ENCODE peak calls at places on chromosomes 7 and 10, in nine cellular contexts. Q is keratinocyte; M is left ventricle myocardium inferior; E is BJ; K is activated CD4-positive, alpha-beta T cell treated with anti-CD3 and anti-CD28 coated beads, Interleukin-2, amount 10 ng/mL, durations not matched to agents 7 days and 5 days; H is activated naive CD4-positive, alpha-beta T cell treated with anti-CD3 and anti-CD28 coated beads, Interleukin-2, amount 50 U/mL, for 16 hours; Y is EL; I is NCI-H2107; U is A673. D is an unnamed sample.

GRCh38 chr7:33651998-33652397 is 253.3 kb upstream of the BMPER start:
- DNase-seq in Q (no peak), M (no peak), E (no peak), K (no peak), H (no peak), Y (no peak), I (no peak), U (no peak), D (no peak)

GRCh38 chr7:73865738-73866445 is 4.9 kb downstream of the TMEM270 start:
- DNase-seq in Q (no peak), M (no peak), E (no peak), K (no peak), H (no peak), Y (peak; percentile 66), I (peak; percentile 54), U (peak; percentile 58), D (no peak)

GRCh38 chr7:23117841-23118240 is 12.3 kb downstream of the KLHL7 start:
- DNase-seq in Q (no peak), M (no peak), E (no peak), K (no peak), H (no peak), Y (no peak), I (no peak), U (peak; percentile 79), D (no peak)

GRCh38 chr7:158282461-158283001 is 305.1 kb downstream of the PTPRN2 start:
- DNase-seq in Q (no peak), M (no peak), E (no peak), K (no peak), H (no peak), Y (no peak), I (no peak), U (no peak), D (no peak)

GRCh38 chr7:14376711-14377110 is 387.2 kb upstream of the ETV1 start:
- DNase-seq in Q (no peak), M (no peak), E (no peak), K (no peak), H (no peak), Y (no peak), I (no peak), U (no peak), D (no peak)

GRCh38 chr7:149257146-149257545 is 4.8 kb upstream of the ZNF783 start:
- DNase-seq in Q (no peak), M (no peak), E (no peak), K (no peak), H (no peak), Y (peak; percentile 45), I (no peak), U (no peak), D (no peak)

GRCh38 chr10:73772280-73773151 is 9.3 kb upstream of the CHCHD1 start:
- DNase-seq in Q (peak; percentile 33), M (peak; percentile 85), E (no peak), K (peak; percentile 79), H (peak; percentile 74), Y (peak; percentile 86), I (no peak), U (peak; percentile 89), D (peak; percentile 84)

GRCh38 chr10:73501651-73502050 is 5.8 kb upstream of the PPP3CB start:
- DNase-seq in Q (no peak), M (no peak), E (no peak), K (no peak), H (no peak), Y (peak; percentile 39), I (no peak), U (no peak), D (no peak)

GRCh38 chr7:133491319-133491718 is 238.4 kb downstream of the EXOC4 start:
- DNase-seq in Q (no peak), M (no peak), E (no peak), K (no peak), H (no peak), Y (no peak), I (no peak), U (no peak), D (no peak)

GRCh38 chr7:118185163-118185860 is 1.3 kb downstream of the LSM8 start:
- DNase-seq in Q (no peak), M (no peak), E (peak; percentile 22), K (no peak), H (no peak), Y (peak; percentile 41), I (no peak), U (peak; percentile 20), D (no peak)

GRCh38 chr7:101739757-101740398 is 77.5 kb upstream of the CUX1 start:
- DNase-seq in Q (no peak), M (no peak), E (no peak), K (no peak), H (no peak), Y (no peak), I (no peak), U (no peak), D (no peak)

GRCh38 chr7:101815826-101816488 is 1.5 kb upstream of the CUX1 start:
- DNase-seq in Q (no peak), M (peak; percentile 80), E (no peak), K (peak; percentile 77), H (peak; percentile 78), Y (peak; percentile 81), I (peak; percentile 79), U (peak; percentile 90), D (peak; percentile 78)

GRCh38 chr10:28089467-28089866 is 90.6 kb upstream of the ODAD2 start:
- DNase-seq in Q (no peak), M (no peak), E (no peak), K (no peak), H (no peak), Y (peak; percentile 85), I (no peak), U (peak; percentile 15), D (no peak)

GRCh38 chr10:91247360-91248111 is 27.1 kb downstream of the PCGF5 start:
- DNase-seq in Q (no peak), M (no peak), E (no peak), K (peak; percentile 8), H (no peak), Y (peak; percentile 33), I (no peak), U (peak; percentile 3), D (no peak)

GRCh38 chr10:126479280-126479679 is 91.0 kb upstream of the ADAM12 start:
- DNase-seq in Q (no peak), M (no peak), E (no peak), K (no peak), H (no peak), Y (no peak), I (no peak), U (no peak), D (no peak)

GRCh38 chr7:77687100-77687746 is 9.0 kb upstream of the RSBN1L start:
- DNase-seq in Q (no peak), M (no peak), E (no peak), K (no peak), H (no peak), Y (peak; percentile 32), I (no peak), U (no peak), D (peak; percentile 29)

GRCh38 chr7:137731436-137731835 is 115.3 kb downstream of the DGKI start:
- DNase-seq in Q (no peak), M (no peak), E (peak; percentile 19), K (no peak), H (no peak), Y (peak; percentile 45), I (no peak), U (no peak), D (no peak)

GRCh38 chr7:115933463-115933862 is 97.1 kb downstream of the TFEC start:
- DNase-seq in Q (no peak), M (no peak), E (no peak), K (no peak), H (no peak), Y (peak; percentile 37), I (no peak), U (peak; percentile 5), D (no peak)

GRCh38 chr10:87505366-87506113 is 847 bp downstream of the MINPP1 start:
- DNase-seq in Q (no peak), M (peak; percentile 53), E (no peak), K (peak; percentile 37), H (peak; percentile 54), Y (peak; percentile 68), I (no peak), U (peak; percentile 61), D (peak; percentile 27)

GRCh38 chr10:22245567-22245966 is 27.8 kb upstream of the EBLN1 start:
- DNase-seq in Q (peak; percentile 19), M (no peak), E (no peak), K (no peak), H (no peak), Y (peak; percentile 70), I (no peak), U (no peak), D (peak; percentile 16)

GRCh38 chr7:2042650-2043049 is 190.1 kb downstream of the MAD1L1 start:
- DNase-seq in Q (no peak), M (peak; percentile 7), E (no peak), K (no peak), H (no peak), Y (no peak), I (no peak), U (no peak), D (no peak)

GRCh38 chr7:1785839-1786238 is 115.8 kb downstream of the ELFN1 start:
- DNase-seq in Q (no peak), M (no peak), E (no peak), K (no peak), H (no peak), Y (no peak), I (no peak), U (no peak), D (no peak)

GRCh38 chr10:99470327-99470726 is 39.9 kb upstream of the GOT1 start:
- DNase-seq in Q (no peak), M (no peak), E (no peak), K (no peak), H (no peak), Y (no peak), I (no peak), U (no peak), D (no peak)

GRCh38 chr10:84460520-84460919 is 132.1 kb downstream of the CCSER2 start:
- DNase-seq in Q (no peak), M (no peak), E (no peak), K (no peak), H (no peak), Y (no peak), I (no peak), U (no peak), D (no peak)

GRCh38 chr10:48442090-48442808 is 135.8 kb downstream of the MAPK8 start:
- DNase-seq in Q (no peak), M (no peak), E (no peak), K (no peak), H (no peak), Y (no peak), I (no peak), U (no peak), D (no peak)

GRCh38 chr7:99143853-99144672 is at the start of gene SMURF1:
- DNase-seq in Q (no peak), M (peak; percentile 72), E (no peak), K (peak; percentile 68), H (peak; percentile 72), Y (peak; percentile 62), I (peak; percentile 62), U (peak; percentile 80), D (peak; percentile 64)

GRCh38 chr10:77965294-77965693 is 38.7 kb upstream of the DLG5 start:
- DNase-seq in Q (no peak), M (no peak), E (peak; percentile 81), K (no peak), H (no peak), Y (peak; percentile 87), I (no peak), U (peak; percentile 26), D (no peak)

GRCh38 chr10:30436200-30436599 is 2.2 kb downstream of the MAP3K8 start:
- DNase-seq in Q (no peak), M (no peak), E (peak; percentile 81), K (no peak), H (no peak), Y (peak; percentile 75), I (no peak), U (peak; percentile 71), D (no peak)

GRCh38 chr7:99625321-99625720 is 8.6 kb downstream of the ZSCAN25 start:
- DNase-seq in Q (no peak), M (no peak), E (no peak), K (no peak), H (no peak), Y (no peak), I (no peak), U (no peak), D (no peak)

GRCh38 chr10:97543025-97543546 is 29.5 kb upstream of the ANKRD2 start:
- DNase-seq in Q (peak; percentile 92), M (peak; percentile 75), E (peak; percentile 75), K (peak; percentile 24), H (peak; percentile 55), Y (peak; percentile 97), I (no peak), U (peak; percentile 68), D (no peak)

D was measured in CD4-positive, alpha-beta memory T cell.